ENCODE peak calls at places on chromosomes 6 and 20, in five cellular contexts. I, P, S, C and B are unnamed samples.

GRCh38 chr6:46628976-46629375 is 23.6 kb downstream of the CYP39A1 start:
- DNase-seq in I (no peak), C (no peak), P (no peak), S (no peak), B (no peak)

GRCh38 chr6:77456531-77457248 is 6.6 kb downstream of the HTR1B start:
- DNase-seq in P (peak; percentile 88), S (no peak), C (no peak), I (no peak), B (no peak)

GRCh38 chr6:29887330-29887818 is 55.0 kb upstream of the HLA-A start:
- DNase-seq in I (peak; percentile 4), S (no peak), P (peak; percentile 14), C (peak; percentile 44), B (no peak)

GRCh38 chr20:9052136-9052535 is 16.8 kb upstream of the PLCB4 start:
- DNase-seq in I (no peak), S (no peak), P (no peak), C (no peak), B (no peak)

GRCh38 chr6:12022903-12023522 is 10.9 kb downstream of the HIVEP1 start:
- DNase-seq in P (no peak), C (no peak), S (no peak), I (no peak), B (peak; percentile 58)

GRCh38 chr6:125363360-125364121 is 61.8 kb upstream of the HDDC2 start:
- DNase-seq in I (peak; percentile 77), S (no peak), P (no peak), C (no peak), B (peak; percentile 74)

GRCh38 chr6:168095741-168096250 is 16.8 kb upstream of the FRMD1 start:
- DNase-seq in P (no peak), I (no peak), S (no peak), C (no peak), B (no peak)

GRCh38 chr20:387520-387919 is 7.0 kb downstream of the TRIB3 start:
- DNase-seq in C (no peak), I (no peak), P (no peak), S (no peak), B (no peak)

GRCh38 chr6:148431413-148431812 is 88.8 kb downstream of the SASH1 start:
- DNase-seq in C (no peak), P (no peak), S (no peak), I (no peak), B (no peak)

GRCh38 chr20:49989234-49990065 is 6.7 kb downstream of the SNAI1 start:
- DNase-seq in I (no peak), C (no peak), P (no peak), S (no peak), B (no peak)

GRCh38 chr6:104505838-104506237 is 353.9 kb downstream of the HACE1 start:
- DNase-seq in S (no peak), I (no peak), P (no peak), C (no peak), B (no peak)

GRCh38 chr20:52972965-52973819 is 1.0 kb downstream of the TSHZ2 start:
- DNase-seq in S (no peak), I (no peak), P (no peak), C (peak; percentile 47), B (no peak)

GRCh38 chr6:113654396-113654795 is 202.7 kb upstream of the MARCKS start:
- DNase-seq in I (no peak), C (no peak), P (peak; percentile 96), S (no peak), B (no peak)

GRCh38 chr20:3146732-3147341 is 12.8 kb downstream of the FASTKD5 start:
- DNase-seq in I (no peak), P (no peak), S (no peak), C (no peak), B (no peak)

GRCh38 chr6:10518461-10519216 is 2.5 kb upstream of the GCNT2 start:
- DNase-seq in P (no peak), I (no peak), C (no peak), S (no peak), B (no peak)

GRCh38 chr6:44002071-44002590 is 125.1 kb downstream of the MRPL14 start:
- DNase-seq in I (peak; percentile 88), S (no peak), C (no peak), P (no peak), B (no peak)

GRCh38 chr6:77292564-77293546 is 170.4 kb downstream of the HTR1B start:
- DNase-seq in C (no peak), I (no peak), S (no peak), P (peak; percentile 68), B (no peak)

GRCh38 chr20:36149469-36149868 is 5.1 kb upstream of the EPB41L1 start:
- DNase-seq in P (no peak), S (no peak), C (no peak), I (no peak), B (no peak)

GRCh38 chr6:84426002-84426705 is 198.7 kb upstream of the CEP162 start:
- DNase-seq in P (no peak), C (no peak), S (no peak), I (no peak), B (peak; percentile 30)

GRCh38 chr20:52060794-52061714 is 130.5 kb downstream of the ZFP64 start:
- DNase-seq in S (no peak), C (no peak), P (no peak), I (peak; percentile 44), B (no peak)

GRCh38 chr6:157741889-157742615 is 81.0 kb upstream of the SNX9 start:
- DNase-seq in P (no peak), C (no peak), S (no peak), I (no peak), B (no peak)

GRCh38 chr20:60695223-60695622 is 556.8 kb upstream of the CDH4 start:
- DNase-seq in I (no peak), P (no peak), S (no peak), C (no peak), B (no peak)

GRCh38 chr6:148761532-148761951 is 14.7 kb downstream of the UST start:
- DNase-seq in P (no peak), I (no peak), S (no peak), C (peak; percentile 20), B (no peak)

GRCh38 chr20:33653900-33654596 is 8.1 kb upstream of the C20orf144 start:
- DNase-seq in P (no peak), I (no peak), C (no peak), S (no peak), B (no peak)

GRCh38 chr20:63060057-63060991 is 53.6 kb upstream of the BHLHE23 start:
- DNase-seq in P (no peak), S (peak; percentile 88), C (no peak), I (no peak), B (peak; percentile 48)

GRCh38 chr6:10140121-10140520 is 274.8 kb downstream of the TFAP2A start:
- DNase-seq in I (no peak), S (no peak), P (no peak), C (no peak), B (no peak)

GRCh38 chr20:51910202-51911050 is 108.1 kb upstream of the SALL4 start:
- DNase-seq in C (no peak), P (no peak), S (no peak), I (peak; percentile 48), B (no peak)